ENCODE peak calls at places on chromosomes 3 and 15, in four cellular contexts. W is GM04503, A is omental fat pad, D is HEK293T. S is an unnamed sample.

GRCh38 chr3:135017494-135017893 is 222.4 kb downstream of the EPHB1 start:
- DNase-seq in W (no peak), A (no peak), D (no peak), S (no peak)

GRCh38 chr3:155991847-155992246 is 121.4 kb downstream of the GMPS start:
- DNase-seq in W (no peak), A (no peak), D (no peak), S (no peak)

GRCh38 chr3:46944191-46944590 is 32.4 kb downstream of the CCDC12 start:
- DNase-seq in W (no peak), A (no peak), D (no peak), S (no peak)

GRCh38 chr3:31167666-31168065 is 273.2 kb upstream of the GADL1 start:
- DNase-seq in W (no peak), A (no peak), D (no peak), S (no peak)

GRCh38 chr3:183734750-183735284 is 37.2 kb downstream of the YEATS2 start:
- DNase-seq in W (no peak), A (no peak), D (no peak), S (no peak)

GRCh38 chr3:186598108-186598784 is 14.6 kb upstream of the AHSG start:
- DNase-seq in W (no peak), A (no peak), D (no peak), S (no peak)

GRCh38 chr3:101892648-101893047 is 43.3 kb downstream of the NFKBIZ start:
- DNase-seq in W (no peak), A (no peak), D (no peak), S (no peak)

GRCh38 chr3:11074441-11074840 is 79.9 kb upstream of the HRH1 start:
- DNase-seq in W (no peak), A (no peak), D (no peak), S (no peak)

GRCh38 chr3:14803101-14803980 is 15.4 kb upstream of the FGD5 start:
- DNase-seq in W (no peak), A (no peak), D (peak), S (no peak)

GRCh38 chr3:144403040-144403457 is 431.4 kb downstream of the DIPK2A start:
- DNase-seq in W (no peak), A (no peak), D (no peak), S (no peak)

GRCh38 chr3:16448691-16449090 is 64.8 kb downstream of the RFTN1 start:
- DNase-seq in W (peak), A (peak), D (peak), S (no peak)

GRCh38 chr3:65170357-65171090 is 482.7 kb upstream of the ADAMTS9 start:
- DNase-seq in W (peak), A (peak), D (peak), S (peak)

GRCh38 chr15:49270541-49271421 is 100.7 kb downstream of the GALK2 start:
- DNase-seq in W (peak), A (no peak), D (no peak), S (no peak)

GRCh38 chr3:12532182-12532581 is 13.1 kb downstream of the MKRN2OS start:
- DNase-seq in W (no peak), A (no peak), D (no peak), S (no peak)

GRCh38 chr15:82999905-83000671 is 11.4 kb downstream of the C15orf40 start:
- DNase-seq in W (no peak), A (no peak), D (peak), S (peak)

GRCh38 chr3:84042717-84043116 is 916.1 kb upstream of the CADM2 start:
- DNase-seq in W (no peak), A (no peak), D (no peak), S (no peak)

GRCh38 chr3:15768421-15769255 is 29.1 kb downstream of the ANKRD28 start:
- DNase-seq in W (peak), A (no peak), D (no peak), S (peak)

GRCh38 chr3:125154800-125155269 is 57.7 kb downstream of the SLC12A8 start:
- DNase-seq in W (no peak), A (no peak), D (no peak), S (no peak)

GRCh38 chr3:71718069-71718468 is 7.1 kb downstream of the EIF4E3 start:
- DNase-seq in W (no peak), A (no peak), D (no peak), S (no peak)